ENCODE peak calls at places on chromosome 13, in four cellular contexts. R, Z, V and L are unnamed samples.

GRCh38 chr13:35927554-35927953 is 203.6 kb downstream of the DCLK1 start:
- DNase-seq in Z (no peak), V (no peak), R (peak; percentile 75), L (no peak)

GRCh38 chr13:30832845-30833332 is 73.2 kb upstream of the MEDAG start:
- DNase-seq in R (peak; percentile 50), V (no peak), Z (peak; percentile 94), L (no peak)

GRCh38 chr13:79450110-79450509 is 30.8 kb upstream of the NDFIP2 start:
- DNase-seq in V (no peak), Z (no peak), R (no peak), L (no peak)

GRCh38 chr13:44876782-44877324 is 112.4 kb downstream of the NUFIP1 start:
- DNase-seq in Z (no peak), R (no peak), V (no peak), L (no peak)

GRCh38 chr13:73809561-73809960 is 324.6 kb downstream of the KLF12 start:
- DNase-seq in V (no peak), R (no peak), Z (no peak), L (no peak)

GRCh38 chr13:91520952-91521351 is 122.5 kb downstream of the GPC5 start:
- DNase-seq in R (no peak), V (no peak), Z (no peak), L (no peak)

GRCh38 chr13:32314271-32314967 is 744 bp downstream of the ZAR1L start:
- DNase-seq in R (peak; percentile 18), V (no peak), Z (no peak), L (no peak)

GRCh38 chr13:71169125-71169524 is 697.9 kb downstream of the DACH1 start:
- DNase-seq in Z (no peak), V (no peak), R (no peak), L (no peak)

GRCh38 chr13:24292476-24292875 is 16.9 kb upstream of the C1QTNF9 start:
- DNase-seq in Z (no peak), V (no peak), R (no peak), L (no peak)

GRCh38 chr13:34078334-34078999 is 260.5 kb downstream of the RFC3 start:
- DNase-seq in V (no peak), Z (no peak), R (no peak), L (no peak)

GRCh38 chr13:39415003-39415402 is 188.0 kb downstream of the LHFPL6 start:
- DNase-seq in R (peak; percentile 41), V (no peak), Z (no peak), L (no peak)

GRCh38 chr13:31629085-31629785 is 110.1 kb upstream of the RXFP2 start:
- DNase-seq in V (no peak), Z (no peak), R (no peak), L (no peak)

GRCh38 chr13:113726961-113727411 is 32.0 kb upstream of the TMEM255B start:
- DNase-seq in V (no peak), Z (no peak), R (no peak), L (no peak)

GRCh38 chr13:47628666-47629065 is 372.4 kb downstream of the SUCLA2 start:
- DNase-seq in V (no peak), Z (no peak), R (no peak), L (no peak)

GRCh38 chr13:28872427-28873176 is 52.5 kb downstream of the MTUS2 start:
- DNase-seq in Z (no peak), V (no peak), R (no peak), L (no peak)

GRCh38 chr13:49374585-49375290 is 69.1 kb downstream of the CAB39L start:
- DNase-seq in R (no peak), Z (no peak), V (no peak), L (no peak)

GRCh38 chr13:87259479-87260083 is 411.6 kb upstream of the SLITRK5 start:
- DNase-seq in V (no peak), R (no peak), Z (no peak), L (no peak)

GRCh38 chr13:95643814-95644598 is 500 bp downstream of the DZIP1 start:
- DNase-seq in R (peak; percentile 22), V (no peak), Z (no peak), L (no peak)

GRCh38 chr13:101424381-101425155 is 8.3 kb upstream of the NALCN start:
- DNase-seq in Z (no peak), V (no peak), R (no peak), L (no peak)

GRCh38 chr13:32262165-32262564 is 53.0 kb downstream of the ZAR1L start:
- DNase-seq in Z (no peak), R (no peak), V (no peak), L (no peak)

GRCh38 chr13:86710013-86710412 is 910.8 kb upstream of the SLITRK6 start:
- DNase-seq in Z (no peak), V (no peak), R (no peak), L (no peak)

GRCh38 chr13:44272692-44273091 is 100.9 kb upstream of the SERP2 start:
- DNase-seq in Z (no peak), V (no peak), R (no peak), L (no peak)

GRCh38 chr13:67438465-67438864 is 208.3 kb upstream of the PCDH9 start:
- DNase-seq in V (no peak), Z (no peak), R (no peak), L (no peak)

GRCh38 chr13:40485611-40486517 is 180.6 kb downstream of the FOXO1 start:
- DNase-seq in V (peak; percentile 55), Z (no peak), R (no peak), L (peak; percentile 53)

GRCh38 chr13:40484101-40484800 is 182.2 kb downstream of the FOXO1 start:
- DNase-seq in R (no peak), V (no peak), Z (no peak), L (no peak)

GRCh38 chr13:40488869-40489391 is 177.5 kb downstream of the FOXO1 start:
- DNase-seq in V (no peak), Z (no peak), R (no peak), L (no peak)

GRCh38 chr13:40484981-40485380 is 181.5 kb downstream of the FOXO1 start:
- DNase-seq in R (no peak), V (no peak), Z (no peak), L (no peak)

DNA sequence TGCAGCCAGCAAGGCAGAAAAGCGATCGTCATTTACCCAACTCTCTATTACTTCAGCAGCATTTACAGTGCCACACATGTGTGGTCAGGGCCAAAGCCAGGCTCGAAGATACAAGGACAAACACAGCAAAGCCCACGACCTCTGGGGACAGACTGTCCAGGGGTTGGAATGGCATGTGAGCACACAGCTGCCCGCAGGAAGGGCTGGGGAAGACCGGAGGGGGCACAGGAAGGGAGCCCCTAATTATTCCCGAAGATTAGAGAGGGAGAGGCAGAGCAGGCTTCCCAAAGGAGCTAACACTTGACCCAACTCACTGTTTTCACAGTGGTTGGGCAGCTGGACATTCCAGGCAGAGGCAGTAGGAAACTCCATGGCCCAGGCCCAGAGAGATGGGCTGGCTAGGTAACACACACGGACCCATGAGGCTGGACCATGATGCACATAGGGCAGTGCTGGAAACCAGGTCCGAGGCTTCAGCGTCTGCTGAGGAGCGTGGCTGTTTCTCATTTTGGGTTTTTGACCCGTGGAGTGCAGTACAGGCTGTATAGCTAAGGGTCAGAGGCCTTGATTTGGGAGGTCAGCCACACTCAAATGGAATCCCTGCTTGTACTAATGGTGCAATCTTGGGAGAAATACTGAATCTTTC is 179.8 kb downstream of the FOXO1 start:
- DNase-seq in R (no peak), V (no peak), Z (no peak), L (no peak)
- H3K9me3 ChIP-seq in R (no peaks in the 10 kb centered on the region), V (no peaks in the 10 kb centered on the region), Z (no peaks in the 10 kb centered on the region), L (no peaks in the 10 kb centered on the region)

GRCh38 chr13:21429217-21429616 is 29.9 kb downstream of the ZDHHC20 start:
- DNase-seq in V (no peak), Z (no peak), R (no peak), L (no peak)

GRCh38 chr13:21427741-21428140 is 31.4 kb downstream of the ZDHHC20 start:
- DNase-seq in Z (no peak), R (no peak), V (no peak), L (no peak)

GRCh38 chr13:21420706-21421105 is 38.4 kb downstream of the ZDHHC20 start:
- DNase-seq in Z (no peak), V (no peak), R (no peak), L (no peak)

DNA sequence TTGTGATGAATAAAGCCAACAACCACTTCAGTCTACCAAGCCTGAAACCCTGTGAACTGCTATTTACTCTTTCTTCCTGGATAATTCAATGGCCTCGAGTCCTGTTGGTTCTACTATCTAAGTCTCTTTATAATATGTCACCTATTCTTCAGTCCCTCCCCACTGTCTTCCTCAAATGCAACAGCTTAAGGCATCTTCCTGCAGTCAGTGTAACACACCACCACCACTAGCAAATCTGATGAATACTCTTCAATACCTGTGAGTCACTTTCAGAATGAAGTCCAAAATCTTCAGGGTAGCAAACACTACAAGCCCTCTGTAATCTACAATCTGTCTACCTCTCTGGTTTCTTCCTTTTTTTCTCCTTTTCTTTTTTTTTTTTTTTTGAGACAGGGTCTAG is 32.9 kb downstream of the ZDHHC20 start:
- DNase-seq in Z (no peak), R (no peak), V (no peak), L (no peak)
- H3K9me3 ChIP-seq in Z (no peaks in the 10 kb centered on the region), R (peaks cover 12% of the 10 kb centered on the region), V (peaks cover 13% of the 10 kb centered on the region), L (peaks cover 8% of the 10 kb centered on the region)

GRCh38 chr13:18944501-18945068 is 237.0 kb downstream of the TUBA3C start:
- DNase-seq in R (no peak), V (no peak), Z (no peak), L (no peak)

GRCh38 chr13:18947376-18947977 is 234.1 kb downstream of the TUBA3C start:
- DNase-seq in V (no peak), R (no peak), Z (no peak), L (no peak)

GRCh38 chr13:18946738-18947137 is 234.9 kb downstream of the TUBA3C start:
- DNase-seq in R (no peak), Z (no peak), V (no peak), L (no peak)

GRCh38 chr13:18943273-18943672 is 238.4 kb downstream of the TUBA3C start:
- DNase-seq in R (no peak), Z (no peak), V (no peak), L (no peak)

DNA sequence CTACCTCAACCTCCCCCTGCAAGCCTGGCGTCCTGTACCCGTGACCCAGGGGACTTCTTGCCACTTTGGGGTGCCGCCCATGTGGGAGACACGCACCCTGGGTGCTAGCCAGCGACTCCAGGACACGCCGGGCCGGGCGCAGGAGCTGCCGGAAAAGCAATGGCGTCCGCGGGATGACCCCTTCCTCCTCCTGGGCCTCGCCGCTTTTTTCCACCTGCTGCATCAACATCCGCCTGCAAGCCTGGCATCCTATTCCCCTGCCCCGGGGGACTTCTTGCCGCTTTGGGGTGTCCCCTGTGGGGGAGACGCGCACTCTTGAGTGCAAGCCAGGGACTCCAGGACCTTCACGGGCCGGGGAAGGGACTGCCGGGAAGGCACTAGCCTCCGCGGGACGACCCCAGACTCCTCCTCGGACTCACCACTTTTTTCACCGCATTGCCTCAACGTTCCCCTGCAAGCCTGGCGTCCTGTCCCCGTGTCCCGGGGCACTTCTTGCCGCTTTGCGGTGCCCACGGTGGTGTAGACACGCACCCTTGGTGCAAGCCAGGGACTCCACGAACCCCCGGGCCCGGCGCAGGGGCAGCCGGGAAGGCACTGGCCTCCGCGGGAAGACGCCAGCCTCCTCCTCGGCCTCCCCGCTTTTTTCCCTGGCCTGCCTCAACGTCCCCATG is 237.8 kb downstream of the TUBA3C start:
- DNase-seq in Z (no peak), V (no peak), R (no peak), L (no peak)
- H3K9me3 ChIP-seq in Z (no peaks in the 10 kb centered on the region), V (no peaks in the 10 kb centered on the region), R (no peaks in the 10 kb centered on the region), L (no peaks in the 10 kb centered on the region)

GRCh38 chr13:80684525-80685017 is 343.6 kb upstream of the SPRY2 start:
- DNase-seq in V (no peak), R (no peak), Z (no peak), L (no peak)

GRCh38 chr13:80680786-80681366 is 339.9 kb upstream of the SPRY2 start:
- DNase-seq in V (no peak), Z (no peak), R (no peak), L (no peak)

GRCh38 chr13:80690208-80690607 is 349.3 kb upstream of the SPRY2 start:
- DNase-seq in Z (no peak), R (no peak), V (no peak), L (no peak)

GRCh38 chr13:80685942-80686341 is 345.0 kb upstream of the SPRY2 start:
- DNase-seq in R (no peak), Z (no peak), V (no peak), L (no peak)
- H3K9me3 ChIP-seq in R (no peaks in the 10 kb centered on the region), Z (peaks cover 6% of the 10 kb centered on the region), V (no peaks in the 10 kb centered on the region), L (no peaks in the 10 kb centered on the region)